ENCODE peak calls at places on chromosomes 16 and 17, in five cellular contexts. B, E, U, I and C are unnamed samples.

GRCh38 chr17:75024686-75025397 is 12.4 kb downstream of the MRPL58 start:
- DNase-seq in U (peak), E (no peak), I (no peak), B (no peak), C (no peak)

GRCh38 chr17:29341726-29342125 is 47.8 kb upstream of the NUFIP2 start:
- DNase-seq in E (no peak), B (no peak), I (peak), U (no peak), C (no peak)

GRCh38 chr17:43438626-43439529 is 40.1 kb downstream of the ARL4D start:
- DNase-seq in U (no peak), I (no peak), E (no peak), B (no peak), C (no peak)

GRCh38 chr17:60390223-60390622 is 1.7 kb downstream of the USP32 start:
- DNase-seq in U (no peak), E (peak), B (no peak), I (peak), C (peak)

GRCh38 chr16:81831722-81832126 is 52.6 kb downstream of the PLCG2 start:
- DNase-seq in E (peak), I (peak), B (peak), U (peak), C (peak)

GRCh38 chr16:65044861-65045260 is 77.0 kb downstream of the CDH11 start:
- DNase-seq in E (peak), I (peak), B (no peak), U (no peak), C (peak)

GRCh38 chr16:75074920-75075687 is 41.5 kb downstream of the LDHD start:
- DNase-seq in I (peak), U (peak), E (peak), B (peak), C (peak)

GRCh38 chr16:9050102-9050830 is 41.2 kb upstream of the HAPSTR1 start:
- DNase-seq in B (no peak), I (peak), U (peak), E (peak), C (no peak)

GRCh38 chr17:34451313-34451712 is 88.3 kb upstream of the CCL1 start:
- DNase-seq in B (no peak), E (no peak), U (no peak), I (no peak), C (no peak)

GRCh38 chr17:49520386-49521087 is 25.4 kb downstream of the NGFR start:
- DNase-seq in I (no peak), E (no peak), B (no peak), U (no peak), C (no peak)

GRCh38 chr16:9977333-9977897 is 204.8 kb downstream of the GRIN2A start:
- DNase-seq in I (no peak), E (no peak), B (no peak), U (no peak), C (no peak)

GRCh38 chr16:58501242-58502131 is 1.5 kb downstream of the NDRG4 start:
- DNase-seq in E (no peak), U (peak), I (no peak), B (peak), C (no peak)

GRCh38 chr16:24800586-24800985 is 45.2 kb upstream of the SLC5A11 start:
- DNase-seq in I (peak), E (peak), B (no peak), U (no peak), C (peak)

GRCh38 chr17:55420067-55420775 is 1.4 kb downstream of the MMD start:
- DNase-seq in B (peak), I (peak), E (no peak), U (peak), C (no peak)

GRCh38 chr16:49701867-49702494 is 153.9 kb downstream of the ZNF423 start:
- DNase-seq in E (peak), U (no peak), I (peak), B (no peak), C (no peak)

GRCh38 chr17:77571562-77571981 is 386.9 kb upstream of the TNRC6C start:
- DNase-seq in U (peak), E (peak), B (no peak), I (peak), C (no peak)

GRCh38 chr17:11608396-11608795 is 10.1 kb downstream of the DNAH9 start:
- DNase-seq in U (no peak), I (peak), B (no peak), E (peak), C (peak)

GRCh38 chr16:12437761-12438440 is 365.8 kb downstream of the CPPED1 start:
- DNase-seq in I (no peak), E (no peak), B (no peak), U (no peak), C (no peak)

GRCh38 chr16:22386976-22387375 is 12.6 kb upstream of the CDR2 start:
- DNase-seq in I (peak), E (peak), B (no peak), U (no peak), C (peak)

GRCh38 chr16:87186440-87186839 is 130.8 kb downstream of the C16orf95 start:
- DNase-seq in I (no peak), U (no peak), E (no peak), B (no peak), C (no peak)

GRCh38 chr17:73710095-73710592 is 65.9 kb upstream of the SDK2 start:
- DNase-seq in U (peak), B (peak), E (peak), I (peak), C (peak)

GRCh38 chr17:2551493-2551892 is 39.8 kb upstream of the METTL16 start:
- DNase-seq in E (no peak), I (no peak), U (no peak), B (no peak), C (no peak)

GRCh38 chr17:57502696-57503307 is 242.3 kb downstream of the CCDC182 start:
- DNase-seq in I (no peak), B (no peak), E (no peak), U (no peak), C (no peak)

GRCh38 chr17:47945080-47945479 is 3.7 kb downstream of the PNPO start:
- DNase-seq in B (no peak), U (peak), E (no peak), I (no peak), C (no peak)

GRCh38 chr17:35889818-35890773 is 9.9 kb upstream of the CCL5 start:
- DNase-seq in I (peak), B (no peak), U (no peak), E (peak), C (no peak)